ENCODE peak calls at places on chromosomes 11 and 22, in five cellular contexts. One of them, this sample, is unnamed.

GRCh38 chr22:36619797-36620390 is 83.7 kb downstream of the CACNG2 start:
- DNase-seq in keratinocyte: no peak
- DNase-seq in astrocyte of the spinal cord: no peak
- DNase-seq in AG04449: no peak
- DNase-seq in body of pancreas: no peak
- DNase-seq in this sample: no peak

GRCh38 chr11:71093783-71094182 is 158.6 kb downstream of the SHANK2 start:
- DNase-seq in body of pancreas: no peak
- DNase-seq in AG04449: no peak
- DNase-seq in keratinocyte: no peak
- DNase-seq in astrocyte of the spinal cord: no peak
- DNase-seq in this sample: no peak

GRCh38 chr11:118705111-118705741 is 25.8 kb upstream of the TREH start:
- DNase-seq in body of pancreas: no peak
- DNase-seq in AG04449: no peak
- DNase-seq in keratinocyte: no peak
- DNase-seq in astrocyte of the spinal cord: no peak
- DNase-seq in this sample: no peak

GRCh38 chr22:47128216-47129215 is 366.1 kb downstream of the TBC1D22A start:
- DNase-seq in AG04449: no peak
- DNase-seq in body of pancreas: no peak
- DNase-seq in keratinocyte: no peak
- DNase-seq in astrocyte of the spinal cord: no peak
- DNase-seq in this sample: no peak

GRCh38 chr11:94958118-94958517 is 15.2 kb downstream of the CWC15 start:
- DNase-seq in body of pancreas: no peak
- DNase-seq in astrocyte of the spinal cord: peak
- DNase-seq in keratinocyte: no peak
- DNase-seq in AG04449: no peak
- DNase-seq in this sample: no peak

GRCh38 chr22:20758688-20759087 is 15.2 kb upstream of the SERPIND1 start:
- DNase-seq in AG04449: no peak
- DNase-seq in keratinocyte: no peak
- DNase-seq in astrocyte of the spinal cord: no peak
- DNase-seq in body of pancreas: no peak
- DNase-seq in this sample: no peak

GRCh38 chr22:40345271-40345670 is 1.0 kb upstream of the ADSL start:
- DNase-seq in keratinocyte: peak
- DNase-seq in body of pancreas: no peak
- DNase-seq in astrocyte of the spinal cord: peak
- DNase-seq in AG04449: no peak
- DNase-seq in this sample: no peak

GRCh38 chr11:95337175-95337957 is 106.4 kb upstream of the SESN3 start:
- DNase-seq in AG04449: no peak
- DNase-seq in body of pancreas: no peak
- DNase-seq in astrocyte of the spinal cord: peak
- DNase-seq in keratinocyte: peak
- DNase-seq in this sample: no peak

GRCh38 chr22:49079743-49080500 is 747.8 kb downstream of the BRD1 start:
- DNase-seq in AG04449: no peak
- DNase-seq in body of pancreas: no peak
- DNase-seq in astrocyte of the spinal cord: no peak
- DNase-seq in keratinocyte: no peak
- DNase-seq in this sample: no peak

GRCh38 chr11:119014209-119014924 is 3.8 kb downstream of the RPS25 start:
- DNase-seq in body of pancreas: no peak
- DNase-seq in astrocyte of the spinal cord: no peak
- DNase-seq in keratinocyte: no peak
- DNase-seq in AG04449: no peak
- DNase-seq in this sample: no peak

GRCh38 chr11:1943576-1943975 is 3.6 kb upstream of the MRPL23 start:
- DNase-seq in body of pancreas: no peak
- DNase-seq in astrocyte of the spinal cord: no peak
- DNase-seq in AG04449: no peak
- DNase-seq in keratinocyte: peak
- DNase-seq in this sample: peak

GRCh38 chr11:41536001-41536568 is 76.6 kb upstream of the LRRC4C start:
- DNase-seq in AG04449: no peak
- DNase-seq in body of pancreas: no peak
- DNase-seq in astrocyte of the spinal cord: no peak
- DNase-seq in keratinocyte: peak
- DNase-seq in this sample: no peak

GRCh38 chr22:17575151-17575550 is 11.9 kb downstream of the SLC25A18 start:
- DNase-seq in astrocyte of the spinal cord: no peak
- DNase-seq in keratinocyte: no peak
- DNase-seq in AG04449: no peak
- DNase-seq in body of pancreas: no peak
- DNase-seq in this sample: no peak

GRCh38 chr22:42272431-42273004 is 2.1 kb upstream of the TCF20 start:
- DNase-seq in body of pancreas: no peak
- DNase-seq in keratinocyte: no peak
- DNase-seq in AG04449: no peak
- DNase-seq in astrocyte of the spinal cord: no peak
- DNase-seq in this sample: no peak

GRCh38 chr22:19514831-19515565 is 9.2 kb downstream of the CLDN5 start:
- DNase-seq in astrocyte of the spinal cord: peak
- DNase-seq in keratinocyte: no peak
- DNase-seq in AG04449: no peak
- DNase-seq in body of pancreas: no peak
- DNase-seq in this sample: no peak

GRCh38 chr22:42697542-42698013 is 23.1 kb downstream of the A4GALT start:
- DNase-seq in keratinocyte: peak
- DNase-seq in body of pancreas: peak
- DNase-seq in astrocyte of the spinal cord: peak
- DNase-seq in AG04449: no peak
- DNase-seq in this sample: no peak

GRCh38 chr11:1870326-1870696 is 17.4 kb downstream of the LSP1 start:
- DNase-seq in body of pancreas: no peak
- DNase-seq in astrocyte of the spinal cord: no peak
- DNase-seq in keratinocyte: no peak
- DNase-seq in AG04449: no peak
- DNase-seq in this sample: no peak

GRCh38 chr11:1863352-1864215 is 10.7 kb downstream of the LSP1 start:
- DNase-seq in astrocyte of the spinal cord: peak
- DNase-seq in AG04449: peak
- DNase-seq in body of pancreas: peak
- DNase-seq in keratinocyte: no peak
- DNase-seq in this sample: no peak

GRCh38 chr11:96092511-96092910 is 168.6 kb upstream of the MTMR2 start:
- DNase-seq in keratinocyte: no peak
- DNase-seq in body of pancreas: no peak
- DNase-seq in astrocyte of the spinal cord: no peak
- DNase-seq in AG04449: no peak
- DNase-seq in this sample: no peak

GRCh38 chr11:115530752-115531151 is 26.5 kb upstream of the CADM1 start:
- DNase-seq in AG04449: no peak
- DNase-seq in body of pancreas: no peak
- DNase-seq in astrocyte of the spinal cord: no peak
- DNase-seq in keratinocyte: no peak
- DNase-seq in this sample: no peak

GRCh38 chr11:132200303-132200936 is 830.0 kb downstream of the NTM start:
- DNase-seq in keratinocyte: no peak
- DNase-seq in AG04449: no peak
- DNase-seq in body of pancreas: no peak
- DNase-seq in astrocyte of the spinal cord: no peak
- DNase-seq in this sample: no peak

GRCh38 chr11:45618897-45619296 is 46.5 kb downstream of the CHST1 start:
- DNase-seq in body of pancreas: no peak
- DNase-seq in keratinocyte: no peak
- DNase-seq in astrocyte of the spinal cord: no peak
- DNase-seq in AG04449: no peak
- DNase-seq in this sample: no peak

GRCh38 chr22:46003271-46004091 is 26.5 kb upstream of the WNT7B start:
- DNase-seq in AG04449: no peak
- DNase-seq in astrocyte of the spinal cord: no peak
- DNase-seq in keratinocyte: no peak
- DNase-seq in body of pancreas: no peak
- DNase-seq in this sample: no peak

GRCh38 chr11:116986521-116987105 is 111.6 kb downstream of the SIK3 start:
- DNase-seq in body of pancreas: no peak
- DNase-seq in AG04449: no peak
- DNase-seq in astrocyte of the spinal cord: peak
- DNase-seq in keratinocyte: peak
- DNase-seq in this sample: no peak

GRCh38 chr11:125332821-125333220 is 163.2 kb downstream of the FEZ1 start:
- DNase-seq in AG04449: no peak
- DNase-seq in body of pancreas: no peak
- DNase-seq in keratinocyte: no peak
- DNase-seq in astrocyte of the spinal cord: no peak
- DNase-seq in this sample: no peak

GRCh38 chr22:20223421-20224245 is 44.5 kb downstream of the RTN4R start:
- DNase-seq in keratinocyte: no peak
- DNase-seq in body of pancreas: no peak
- DNase-seq in AG04449: no peak
- DNase-seq in astrocyte of the spinal cord: no peak
- DNase-seq in this sample: no peak

GRCh38 chr11:60363542-60364525 is 14.5 kb upstream of the MS4A7 start:
- DNase-seq in astrocyte of the spinal cord: peak
- DNase-seq in body of pancreas: peak
- DNase-seq in AG04449: no peak
- DNase-seq in keratinocyte: no peak
- DNase-seq in this sample: peak

GRCh38 chr11:76671626-76672309 is 1.2 kb upstream of the LRRC32 start:
- DNase-seq in AG04449: no peak
- DNase-seq in keratinocyte: no peak
- DNase-seq in astrocyte of the spinal cord: no peak
- DNase-seq in body of pancreas: no peak
- DNase-seq in this sample: no peak

GRCh38 chr11:76671236-76671590 is 666 bp upstream of the LRRC32 start:
- DNase-seq in AG04449: no peak
- DNase-seq in astrocyte of the spinal cord: no peak
- DNase-seq in keratinocyte: no peak
- DNase-seq in body of pancreas: no peak
- DNase-seq in this sample: no peak

GRCh38 chr11:76669901-76670474 is 559 bp downstream of the LRRC32 start:
- DNase-seq in astrocyte of the spinal cord: peak
- DNase-seq in AG04449: peak
- DNase-seq in keratinocyte: no peak
- DNase-seq in body of pancreas: no peak
- DNase-seq in this sample: no peak

GRCh38 chr11:76672431-76673163 is 2.0 kb upstream of the LRRC32 start:
- DNase-seq in keratinocyte: no peak
- DNase-seq in body of pancreas: no peak
- DNase-seq in AG04449: no peak
- DNase-seq in astrocyte of the spinal cord: no peak
- DNase-seq in this sample: no peak

DNA sequence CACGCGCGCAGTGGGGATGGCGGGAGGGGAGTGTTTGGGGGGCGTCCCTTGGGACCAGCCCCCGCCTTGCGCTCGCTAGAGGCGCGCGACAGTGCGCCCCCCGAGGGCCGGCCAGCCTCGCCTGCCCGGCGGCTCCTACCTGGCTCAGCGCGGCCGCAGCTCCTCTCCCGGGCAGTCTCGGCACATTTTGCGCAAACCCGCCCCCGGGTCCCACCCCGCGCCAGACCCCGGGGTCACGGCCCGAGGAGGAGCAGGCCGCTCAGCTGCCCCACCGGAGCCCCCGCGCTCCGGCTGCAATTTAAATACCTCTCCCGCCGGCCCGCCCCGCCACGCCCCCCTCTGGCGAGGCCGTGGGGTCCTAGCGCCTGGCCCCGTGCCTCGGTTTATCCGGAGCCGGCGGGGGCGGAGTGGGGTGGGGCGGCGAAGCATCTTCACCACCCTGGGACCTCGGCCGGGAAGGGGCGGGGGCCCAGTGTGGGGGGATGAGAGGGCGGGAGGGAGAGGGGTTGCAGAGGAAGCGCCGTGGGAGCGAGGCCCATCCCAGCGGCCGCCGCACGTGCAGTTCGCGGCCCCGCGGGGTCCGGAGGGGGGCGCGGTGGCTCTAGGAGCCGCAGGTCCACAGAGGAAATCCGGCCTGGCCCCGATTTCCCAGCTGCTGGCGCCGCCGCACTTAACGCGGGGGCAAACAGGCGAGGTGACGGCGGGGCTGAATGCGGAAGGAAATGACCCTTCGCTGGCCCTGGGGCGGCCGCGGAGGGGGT is at the start of gene LRRC32:
- DNase-seq in AG04449: no peak
- DNase-seq in keratinocyte: no peak
- DNase-seq in astrocyte of the spinal cord: no peak
- DNase-seq in body of pancreas: peak
- DNase-seq in this sample: no peak
- TF ChIP-seq CTCF in AG04449: no peak
- TF ChIP-seq CTCF in keratinocyte: no peak
- TF ChIP-seq CTCF in astrocyte of the spinal cord: no peak
- TF ChIP-seq CTCF in body of pancreas: no peak
- TF ChIP-seq CTCF in this sample: peak

GRCh38 chr11:130124096-130124495 is 35.5 kb upstream of the ST14 start:
- DNase-seq in AG04449: peak
- DNase-seq in body of pancreas: no peak
- DNase-seq in keratinocyte: no peak
- DNase-seq in astrocyte of the spinal cord: peak
- DNase-seq in this sample: no peak
- TF ChIP-seq CTCF in AG04449: no peak
- TF ChIP-seq CTCF in body of pancreas: no peak
- TF ChIP-seq CTCF in keratinocyte: peak
- TF ChIP-seq CTCF in astrocyte of the spinal cord: no peak
- TF ChIP-seq CTCF in this sample: no peak

DNA sequence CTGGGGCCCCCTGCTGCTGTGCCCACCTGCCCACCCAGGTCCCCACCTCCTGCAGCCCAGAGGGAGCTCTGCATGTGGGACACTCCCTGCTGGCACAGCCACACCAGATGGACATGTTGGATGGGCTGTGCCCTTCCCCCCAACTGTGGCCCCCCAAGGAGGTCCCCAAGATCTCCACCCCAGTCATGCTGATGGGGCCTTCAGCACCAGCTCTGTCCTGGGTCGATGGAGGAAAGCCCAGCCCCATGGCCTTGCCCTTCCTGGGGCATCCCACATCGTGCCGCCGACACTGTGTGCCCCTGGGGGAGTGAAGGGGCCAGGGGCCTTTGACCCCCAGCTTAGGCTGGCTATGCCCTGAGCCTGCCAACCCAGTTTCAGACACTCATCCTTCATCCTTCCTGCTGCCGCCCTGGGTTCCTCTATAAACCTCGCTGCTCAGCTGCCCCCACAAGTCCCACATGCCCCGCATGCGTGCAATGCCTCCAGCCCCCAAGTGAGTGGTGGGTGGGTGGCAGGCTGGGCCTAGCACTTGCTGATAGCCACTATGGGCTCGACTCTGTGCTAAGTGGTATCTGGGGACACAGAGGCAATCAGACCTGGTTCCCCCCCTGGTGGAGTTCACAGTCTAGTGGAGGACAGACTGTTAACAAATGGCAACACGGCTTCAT is 3.9 kb upstream of the DPP3 start:
- DNase-seq in body of pancreas: no peak
- DNase-seq in AG04449: no peak
- DNase-seq in keratinocyte: no peak
- DNase-seq in astrocyte of the spinal cord: no peak
- DNase-seq in this sample: no peak
- TF ChIP-seq CTCF in body of pancreas: no peak
- TF ChIP-seq CTCF in AG04449: no peak
- TF ChIP-seq CTCF in keratinocyte: no peak
- TF ChIP-seq CTCF in astrocyte of the spinal cord: no peak
- TF ChIP-seq CTCF in this sample: no peak

GRCh38 chr11:18634140-18635032 is at the start of gene SPTY2D1:
- DNase-seq in body of pancreas: peak
- DNase-seq in AG04449: peak
- DNase-seq in keratinocyte: peak
- DNase-seq in astrocyte of the spinal cord: peak
- DNase-seq in this sample: peak
- TF ChIP-seq CTCF in body of pancreas: peak
- TF ChIP-seq CTCF in AG04449: no peak
- TF ChIP-seq CTCF in keratinocyte: no peak
- TF ChIP-seq CTCF in astrocyte of the spinal cord: no peak
- TF ChIP-seq CTCF in this sample: no peak